ENCODE peak calls at places on chromosome 3, in ten cellular contexts. S is iris pigment epithelial cell, P is ecto neural progenitor cell, H is left ventricle myocardium inferior, C is endothelial cell, X is Calu3, Z is A549, E is GM12891, K is T-cell, G is endothelial cell of umbilical vein. Y is an unnamed sample.

GRCh38 chr3:184332370-184333090 is 4.9 kb upstream of the FAM131A start:
- DNase-seq in S (peak; percentile 98), P (no peak), H (no peak), C (peak; percentile 49), X (peak; percentile 28), Z (no peak), E (no peak), K (no peak), G (peak; percentile 96), Y (peak; percentile 73)

GRCh38 chr3:58202917-58203360 is 7.8 kb downstream of the DNASE1L3 start:
- DNase-seq in S (no peak), P (no peak), H (no peak), C (no peak), X (no peak), Z (no peak), E (no peak), K (no peak), G (no peak), Y (no peak)

GRCh38 chr3:126960604-126960995 is 22.3 kb upstream of the PLXNA1 start:
- DNase-seq in S (no peak), P (no peak), H (peak; percentile 55), C (no peak), X (no peak), Z (no peak), E (no peak), K (no peak), G (no peak), Y (no peak)

GRCh38 chr3:188272481-188273372 is 118.8 kb downstream of the LPP start:
- DNase-seq in S (peak; percentile 95), P (no peak), H (no peak), C (no peak), X (no peak), Z (no peak), E (no peak), K (no peak), G (peak; percentile 48), Y (peak; percentile 50)

GRCh38 chr3:1232276-1232675 is 139.5 kb downstream of the CNTN6 start:
- DNase-seq in S (no peak), P (no peak), H (no peak), C (no peak), X (no peak), Z (no peak), E (no peak), K (no peak), G (no peak), Y (no peak)

GRCh38 chr3:129033151-129033550 is 27.4 kb upstream of the GP9 start:
- DNase-seq in S (no peak), P (no peak), H (no peak), C (no peak), X (no peak), Z (no peak), E (no peak), K (no peak), G (no peak), Y (no peak)

GRCh38 chr3:170083343-170083742 is 45.5 kb downstream of the GPR160 start:
- DNase-seq in S (no peak), P (no peak), H (no peak), C (no peak), X (no peak), Z (no peak), E (no peak), K (no peak), G (no peak), Y (no peak)

GRCh38 chr3:187850256-187851010 is 105.2 kb upstream of the BCL6 start:
- DNase-seq in S (peak; percentile 58), P (no peak), H (no peak), C (no peak), X (no peak), Z (no peak), E (no peak), K (no peak), G (no peak), Y (no peak)

GRCh38 chr3:126083511-126083912 is 412 bp downstream of the SLC41A3 start:
- DNase-seq in S (peak; percentile 31), P (no peak), H (peak; percentile 46), C (peak; percentile 40), X (peak; percentile 61), Z (peak; percentile 35), E (peak; percentile 66), K (no peak), G (peak; percentile 18), Y (peak; percentile 56)

GRCh38 chr3:194300392-194300758 is 50.8 kb downstream of the CPN2 start:
- DNase-seq in S (peak; percentile 21), P (peak; percentile 84), H (peak; percentile 76), C (peak; percentile 41), X (no peak), Z (no peak), E (no peak), K (no peak), G (no peak), Y (no peak)

GRCh38 chr3:72903004-72903403 is 15.2 kb downstream of the GXYLT2 start:
- DNase-seq in S (peak; percentile 97), P (no peak), H (no peak), C (no peak), X (no peak), Z (peak; percentile 64), E (no peak), K (no peak), G (no peak), Y (peak; percentile 38)

GRCh38 chr3:13197281-13197680 is 124.1 kb upstream of the IQSEC1 start:
- DNase-seq in S (no peak), P (no peak), H (no peak), C (no peak), X (no peak), Z (no peak), E (no peak), K (no peak), G (no peak), Y (no peak)

GRCh38 chr3:56321383-56321782 is 146.9 kb downstream of the ERC2 start:
- DNase-seq in S (no peak), P (no peak), H (no peak), C (no peak), X (no peak), Z (no peak), E (no peak), K (no peak), G (no peak), Y (no peak)

GRCh38 chr3:150454085-150454484 is 46.0 kb downstream of the TSC22D2 start:
- DNase-seq in S (no peak), P (no peak), H (no peak), C (no peak), X (no peak), Z (no peak), E (no peak), K (no peak), G (no peak), Y (no peak)

GRCh38 chr3:31157893-31158620 is 263.6 kb upstream of the GADL1 start:
- DNase-seq in S (peak; percentile 10), P (no peak), H (no peak), C (no peak), X (no peak), Z (no peak), E (no peak), K (no peak), G (no peak), Y (no peak)

GRCh38 chr3:62558549-62559112 is 185.3 kb upstream of the FEZF2 start:
- DNase-seq in S (peak; percentile 31), P (peak; percentile 64), H (no peak), C (peak; percentile 49), X (peak; percentile 19), Z (peak; percentile 13), E (peak; percentile 13), K (no peak), G (peak; percentile 29), Y (peak; percentile 6)

GRCh38 chr3:129238945-129239705 is 10.3 kb upstream of the COPG1 start:
- DNase-seq in S (peak; percentile 76), P (no peak), H (peak; percentile 26), C (no peak), X (no peak), Z (no peak), E (no peak), K (no peak), G (no peak), Y (no peak)

GRCh38 chr3:187000711-187001151 is 70.4 kb downstream of the ST6GAL1 start:
- DNase-seq in S (no peak), P (no peak), H (no peak), C (no peak), X (no peak), Z (no peak), E (no peak), K (no peak), G (no peak), Y (no peak)

GRCh38 chr3:184651945-184652344 is 59.9 kb downstream of the MAGEF1 start:
- DNase-seq in S (no peak), P (no peak), H (no peak), C (no peak), X (peak; percentile 67), Z (no peak), E (no peak), K (no peak), G (no peak), Y (peak; percentile 75)

GRCh38 chr3:45647148-45647619 is 42.0 kb upstream of the SACM1L start:
- DNase-seq in S (peak; percentile 95), P (no peak), H (no peak), C (no peak), X (peak; percentile 20), Z (peak; percentile 88), E (no peak), K (no peak), G (peak; percentile 92), Y (peak; percentile 36)

GRCh38 chr3:11211531-11212300 is 57.4 kb downstream of the HRH1 start:
- DNase-seq in S (peak; percentile 41), P (no peak), H (no peak), C (no peak), X (no peak), Z (no peak), E (no peak), K (no peak), G (peak; percentile 35), Y (no peak)

GRCh38 chr3:44924102-44925084 is 50.0 kb downstream of the TGM4 start:
- DNase-seq in S (peak; percentile 54), P (no peak), H (no peak), C (no peak), X (no peak), Z (no peak), E (no peak), K (no peak), G (no peak), Y (no peak)

GRCh38 chr3:8658326-8659212 is 14.0 kb upstream of the SSUH2 start:
- DNase-seq in S (peak; percentile 41), P (no peak), H (peak; percentile 85), C (no peak), X (peak; percentile 93), Z (peak; percentile 27), E (no peak), K (no peak), G (peak; percentile 94), Y (peak; percentile 86)

GRCh38 chr3:50179710-50180109 is 11.7 kb upstream of the GNAT1 start:
- DNase-seq in S (peak; percentile 31), P (no peak), H (no peak), C (no peak), X (no peak), Z (no peak), E (no peak), K (no peak), G (no peak), Y (peak; percentile 66)

GRCh38 chr3:186298876-186299275 is 63.2 kb downstream of the DGKG start:
- DNase-seq in S (peak; percentile 19), P (no peak), H (no peak), C (no peak), X (no peak), Z (peak; percentile 17), E (no peak), K (no peak), G (no peak), Y (peak; percentile 46)

GRCh38 chr3:127785711-127786265 is 36.5 kb downstream of the MGLL start:
- DNase-seq in S (no peak), P (no peak), H (no peak), C (no peak), X (no peak), Z (no peak), E (no peak), K (no peak), G (no peak), Y (no peak)

GRCh38 chr3:42653560-42654330 is at the start of gene ZBTB47:
- DNase-seq in S (peak; percentile 41), P (peak; percentile 65), H (peak; percentile 77), C (peak; percentile 55), X (no peak), Z (no peak), E (peak; percentile 29), K (no peak), G (peak; percentile 33), Y (peak; percentile 23)

Y was measured in SW480.